ENCODE peak calls at places on chromosomes 7 and 10, in ten cellular contexts. H, G, C, I, P, T, V, M, W and D are unnamed samples.

GRCh38 chr10:103910442-103911000 is 7.5 kb downstream of the STN1 start:
- DNase-seq in V (no peak), C (no peak), W (no peak), H (no peak), T (no peak), G (no peak), M (no peak), I (no peak), P (no peak), D (no peak)

GRCh38 chr7:157537056-157537455 is 200.3 kb downstream of the DNAJB6 start:
- DNase-seq in I (no peak), G (peak; percentile 29), P (no peak), T (no peak), W (no peak), M (no peak), V (no peak), C (no peak), H (no peak), D (no peak)

GRCh38 chr10:7817984-7818294 is 366 bp upstream of the TAF3 start:
- DNase-seq in P (no peak), H (no peak), M (no peak), G (no peak), I (peak; percentile 16), T (no peak), C (no peak), W (no peak), V (no peak), D (no peak)

GRCh38 chr10:27747096-27747451 is 1.5 kb upstream of the MKX start:
- DNase-seq in T (no peak), V (peak; percentile 5), M (no peak), W (no peak), H (no peak), I (no peak), G (no peak), C (no peak), P (no peak), D (peak; percentile 12)

GRCh38 chr7:815284-816216 is 16.7 kb upstream of the SUN1 start:
- DNase-seq in P (no peak), W (no peak), I (peak; percentile 25), T (peak; percentile 45), H (peak; percentile 48), V (no peak), C (no peak), M (no peak), G (peak; percentile 74), D (no peak)

GRCh38 chr10:122140941-122141623 is 130.0 kb upstream of the BTBD16 start:
- DNase-seq in W (peak; percentile 92), M (peak; percentile 93), V (peak; percentile 94), I (peak; percentile 94), H (peak; percentile 59), G (peak; percentile 97), P (peak; percentile 85), T (no peak), C (peak; percentile 84), D (peak; percentile 97)

GRCh38 chr10:132515811-132516726 is 21.5 kb upstream of the INPP5A start:
- DNase-seq in I (no peak), C (no peak), T (no peak), G (peak; percentile 67), V (no peak), M (no peak), P (peak; percentile 20), W (no peak), H (no peak), D (no peak)

GRCh38 chr10:97376413-97376812 is 24.7 kb downstream of the RRP12 start:
- DNase-seq in T (no peak), W (no peak), H (no peak), I (no peak), P (no peak), C (no peak), V (no peak), G (no peak), M (no peak), D (no peak)

GRCh38 chr10:29559996-29560395 is 74.8 kb downstream of the SVIL start:
- DNase-seq in M (no peak), G (no peak), H (no peak), T (no peak), W (no peak), V (no peak), I (no peak), C (no peak), P (no peak), D (no peak)

GRCh38 chr10:46220872-46221538 is 65.8 kb upstream of the ANTXRL start:
- DNase-seq in I (no peak), H (no peak), W (no peak), M (no peak), P (no peak), V (no peak), G (no peak), C (no peak), T (no peak), D (no peak)
- TF ChIP-seq CTCF in I (no peak), H (no peak), W (no peak), M (peak; percentile 38), P (no peak), V (no peak), G (no peak), C (no peak), T (peak; percentile 26), D (no peak)

DNA sequence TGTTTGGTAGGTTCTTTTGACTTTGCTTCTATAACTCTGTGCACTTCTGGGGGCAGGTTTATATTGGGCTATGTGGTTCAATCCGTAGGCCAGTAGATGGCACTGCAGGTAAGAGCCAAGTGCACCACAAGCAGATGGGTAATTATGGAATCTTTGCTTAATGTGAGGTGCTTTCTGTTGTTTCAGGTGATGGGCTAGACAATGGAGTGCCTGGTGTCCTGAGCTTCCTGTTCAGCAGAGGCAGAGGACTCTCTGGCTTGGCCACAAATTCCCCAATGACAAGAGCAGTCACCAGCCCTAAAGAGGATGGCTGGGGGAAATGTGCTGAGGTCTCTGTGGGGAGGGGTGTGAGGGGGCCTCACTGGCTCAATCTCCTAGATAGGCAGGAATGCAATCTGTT is 455.0 kb downstream of the CCSER2 start:
- DNase-seq in T (peak; percentile 24), G (no peak), C (no peak), H (no peak), I (peak; percentile 42), V (no peak), M (peak; percentile 49), P (no peak), W (peak; percentile 12), D (no peak)
- TF ChIP-seq CTCF in T (peak; percentile 79), G (no peak), C (peak; percentile 50), H (peak; percentile 47), I (peak; percentile 17), V (peak; percentile 46), M (peak; percentile 90), P (no peak), W (peak; percentile 44), D (peak; percentile 44)

DNA sequence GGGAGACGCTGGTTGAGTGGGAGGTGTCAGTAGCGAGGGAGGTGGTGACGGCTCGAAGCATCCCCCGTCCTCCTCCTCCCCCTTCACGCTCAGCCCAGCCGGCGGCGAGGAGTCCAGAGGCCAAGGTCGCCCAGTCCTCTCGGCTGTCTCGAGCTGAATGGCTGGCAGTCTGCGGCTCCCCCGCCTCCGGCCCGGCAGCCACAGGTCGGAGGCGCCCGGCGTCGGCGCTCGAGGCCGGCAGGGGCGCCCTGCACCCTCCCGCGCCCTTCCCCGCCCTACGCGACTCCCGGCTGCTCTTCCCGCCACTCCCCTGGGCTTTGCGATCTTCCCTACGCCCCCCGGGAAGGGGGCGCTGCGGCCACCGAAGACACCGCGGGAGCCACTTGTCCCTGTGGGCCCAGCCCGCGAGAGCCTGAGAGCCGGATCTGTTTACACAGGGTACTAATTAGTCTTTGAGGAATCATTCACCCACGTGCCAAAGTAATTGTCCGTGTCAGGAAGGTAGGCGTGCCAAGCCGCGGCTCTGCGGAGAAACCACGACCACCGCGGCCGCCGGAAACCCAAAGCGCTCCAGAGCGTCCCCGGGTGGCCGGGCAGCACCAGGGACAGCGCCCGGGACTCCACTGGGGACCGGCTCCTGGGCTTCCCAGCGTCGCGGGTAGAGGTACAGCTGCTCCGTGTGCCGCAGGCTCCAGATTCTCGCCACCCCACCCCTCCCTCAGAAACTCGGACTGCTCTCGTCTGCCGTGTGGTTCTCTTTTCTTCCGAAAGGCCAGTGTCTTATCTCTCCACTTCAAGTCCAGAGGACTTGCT is at the start of gene NXPH1:
- DNase-seq in H (no peak), W (no peak), I (no peak), T (no peak), C (no peak), V (no peak), G (no peak), M (no peak), P (no peak), D (no peak)
- TF ChIP-seq CTCF in H (no peak), W (no peak), I (no peak), T (no peak), C (no peak), V (no peak), G (no peak), M (peak; percentile 14), P (no peak), D (no peak)

GRCh38 chr7:116591202-116592040 is 66.6 kb downstream of the CAV1 start:
- DNase-seq in I (peak; percentile 26), T (peak; percentile 16), G (no peak), C (no peak), W (peak; percentile 47), V (peak; percentile 52), H (no peak), P (no peak), M (no peak), D (no peak)

GRCh38 chr7:116588225-116588624 is 63.4 kb downstream of the CAV1 start:
- DNase-seq in C (peak; percentile 49), M (peak; percentile 74), H (no peak), P (no peak), V (peak; percentile 82), W (peak; percentile 67), T (peak; percentile 4), G (no peak), I (no peak), D (peak; percentile 90)

GRCh38 chr7:116592041-116592355 is 67.2 kb downstream of the CAV1 start:
- DNase-seq in H (no peak), P (no peak), C (no peak), G (no peak), V (no peak), I (no peak), W (no peak), M (no peak), T (no peak), D (no peak)

GRCh38 chr7:116585967-116586366 is 61.1 kb downstream of the CAV1 start:
- DNase-seq in P (no peak), V (no peak), M (no peak), I (no peak), W (no peak), H (no peak), G (no peak), C (no peak), T (no peak), D (no peak)

DNA sequence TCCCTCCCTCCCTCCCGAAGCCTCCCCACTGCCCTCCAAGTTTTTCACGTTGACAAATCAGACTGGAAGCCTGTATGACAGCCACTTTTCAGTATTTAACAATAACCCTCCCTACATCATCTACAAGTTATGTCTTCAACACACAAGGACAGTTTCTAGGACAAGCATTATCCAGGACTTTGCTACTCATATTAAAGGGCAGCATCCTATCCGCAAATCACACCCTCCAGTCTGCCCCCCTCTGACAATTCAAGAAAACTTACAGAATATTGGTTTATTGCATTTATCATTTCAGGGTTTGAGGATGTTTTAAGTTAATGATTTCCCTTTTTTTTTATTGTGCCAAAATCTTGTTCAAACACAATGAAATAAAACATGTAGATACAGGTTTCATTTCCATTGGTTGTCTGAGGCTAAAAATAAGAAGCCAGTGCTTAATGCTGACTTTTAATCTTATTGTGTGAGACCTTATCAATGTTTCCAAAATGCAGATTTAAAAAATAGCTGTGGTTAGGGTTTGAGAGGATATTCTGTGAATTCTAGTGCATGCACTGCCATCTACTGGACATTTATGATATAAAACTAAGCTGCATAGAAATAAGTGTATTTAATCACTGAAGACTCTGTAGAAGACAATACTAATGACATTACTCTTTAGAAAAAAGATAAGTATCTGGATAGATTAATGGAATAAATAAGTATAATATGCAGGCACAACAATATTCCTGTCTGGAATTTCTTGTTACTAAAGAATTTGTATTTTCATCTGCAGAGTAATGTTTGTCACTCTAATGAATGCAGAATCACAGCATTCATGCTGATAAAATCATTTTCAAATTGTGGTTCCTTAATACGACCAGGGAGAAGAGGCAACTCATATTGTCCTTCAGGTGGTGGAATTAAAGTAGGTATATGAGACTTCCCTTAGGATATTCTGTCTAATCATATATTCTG is 64.1 kb downstream of the CAV1 start:
- DNase-seq in T (peak; percentile 57), C (no peak), W (peak; percentile 82), H (no peak), P (no peak), G (no peak), M (peak; percentile 44), I (peak; percentile 31), V (peak; percentile 81), D (peak; percentile 84)
- TF ChIP-seq CTCF in T (peak; percentile 92), C (no peak), W (peak; percentile 39), H (peak; percentile 73), P (peak; percentile 21), G (peak; percentile 58), M (peak; percentile 17), I (peak; percentile 84), V (peak; percentile 78), D (peak; percentile 5)